ENCODE peak calls at places on chromosomes 5 and 9, in seven cellular contexts. A is mesendoderm, K is mesenchymal stem cell, D is neuronal stem cell, G is IMR-90, N is H9, V is H1. C is an unnamed sample.

GRCh38 chr5:134130239-134130945 is 15.9 kb downstream of the TCF7 start:
- DNase-seq in N (no peak), D (no peak), G (no peak), V (no peak), A (no peak), K (no peak), C (no peak)

GRCh38 chr9:79236466-79236865 is 335.3 kb upstream of the TLE4 start:
- DNase-seq in D (no peak), N (no peak), A (no peak), G (peak), K (no peak), V (no peak), C (no peak)

GRCh38 chr5:155010881-155011280 is 2.7 kb upstream of the KIF4B start:
- DNase-seq in G (no peak), A (no peak), V (no peak), D (no peak), K (no peak), N (no peak), C (no peak)

GRCh38 chr9:37897665-37898064 is 6.3 kb downstream of the SLC25A51 start:
- DNase-seq in G (peak), A (no peak), K (peak), N (no peak), V (no peak), D (no peak), C (no peak)

GRCh38 chr5:153066281-153066680 is 424.2 kb upstream of the GRIA1 start:
- DNase-seq in N (no peak), G (no peak), A (no peak), D (no peak), V (no peak), K (no peak), C (no peak)

GRCh38 chr9:136471802-136472487 is 10.9 kb downstream of the SEC16A start:
- DNase-seq in A (no peak), V (no peak), G (no peak), N (no peak), D (no peak), K (no peak), C (no peak)

GRCh38 chr5:178940569-178941360 is at the start of gene ZNF454:
- DNase-seq in K (no peak), G (peak), A (peak), V (peak), D (peak), N (no peak), C (peak)

GRCh38 chr5:181198905-181199519 is 6.0 kb downstream of the TRIM7 start:
- DNase-seq in K (no peak), V (no peak), N (no peak), A (no peak), G (no peak), D (no peak), C (no peak)

GRCh38 chr5:170648546-170648945 is 135.0 kb upstream of the GABRP start:
- DNase-seq in K (peak), G (peak), V (no peak), D (no peak), N (no peak), A (no peak), C (no peak)

GRCh38 chr5:61866930-61867329 is 439.1 kb upstream of the KIF2A start:
- DNase-seq in A (no peak), V (no peak), D (no peak), N (no peak), G (peak), K (peak), C (no peak)
- H4K8ac ChIP-seq in A (no peak), V (no peak), D (no peak), N (no peak), G (no peak), K (no peak), C (no peak)

DNA sequence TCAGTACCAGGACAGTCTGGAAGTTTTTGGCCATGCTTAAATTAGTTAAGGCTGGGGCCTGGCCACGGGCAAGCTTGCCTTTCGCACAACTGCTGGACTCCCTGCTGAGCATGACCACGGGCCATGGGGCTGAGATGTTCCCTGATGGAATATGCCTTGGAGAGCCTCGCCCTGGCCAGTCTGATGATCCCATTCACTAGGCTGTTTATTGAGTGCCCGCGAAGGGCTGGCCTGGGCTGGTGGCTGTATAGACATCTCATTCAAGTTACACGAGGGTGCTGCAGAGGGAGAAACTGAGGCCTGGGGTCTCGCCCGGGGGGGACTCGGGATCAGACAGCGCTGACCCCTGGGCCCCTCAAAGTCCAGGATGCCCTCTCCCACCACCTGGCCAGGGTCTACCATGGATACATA is 7.8 kb upstream of the RXRA start:
- DNase-seq in D (no peak), K (no peak), V (no peak), G (no peak), N (no peak), A (no peak), C (no peak)
- H4K8ac ChIP-seq in D (no peak), K (no peak), V (no peak), G (peak), N (no peak), A (no peak), C (no peak)

DNA sequence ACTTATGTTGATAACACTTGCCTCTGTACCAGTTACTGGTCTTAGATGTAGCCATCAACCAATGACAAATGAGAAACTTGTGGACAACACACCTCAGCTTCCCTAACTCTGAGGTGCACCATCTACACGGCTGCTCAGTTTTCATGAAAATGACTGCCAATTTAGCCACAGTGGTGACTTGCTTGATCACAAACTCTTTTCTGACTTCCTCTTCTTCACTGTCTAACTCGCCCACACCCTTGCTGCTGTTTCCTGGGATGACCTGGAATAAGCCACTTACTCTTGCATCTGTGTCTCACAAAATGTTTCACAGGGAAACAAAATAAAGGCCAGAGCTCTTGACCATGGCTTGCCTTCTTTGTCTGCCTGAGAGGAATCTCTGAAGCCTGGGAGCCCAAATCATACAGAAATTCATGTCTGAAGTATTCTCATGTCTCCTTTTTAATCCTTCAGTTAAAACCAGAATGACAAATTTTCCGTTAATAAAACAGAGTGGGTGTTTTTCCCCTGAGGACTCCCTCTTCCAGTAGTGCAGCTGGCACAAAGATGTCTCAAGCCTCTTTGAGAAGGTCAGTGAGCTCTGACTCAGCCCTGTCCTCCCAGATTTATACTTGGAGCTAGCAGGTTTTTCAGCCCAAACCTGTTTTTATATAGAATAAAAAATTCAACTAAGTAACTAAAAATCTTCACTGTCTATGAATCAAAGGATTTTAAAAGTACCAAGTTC is 126.5 kb upstream of the PAM start:
- DNase-seq in N (no peak), A (no peak), D (no peak), K (peak), G (peak), V (no peak), C (peak)
- H4K8ac ChIP-seq in N (no peak), A (no peak), D (no peak), K (no peak), G (no peak), V (no peak), C (no peak)

GRCh38 chr5:104576677-104577076 is 1014.1 kb upstream of the NUDT12 start:
- DNase-seq in G (no peak), D (no peak), N (no peak), K (no peak), A (peak), V (no peak), C (no peak)

GRCh38 chr5:104569621-104570020 is 1007.0 kb upstream of the NUDT12 start:
- DNase-seq in V (no peak), A (no peak), D (no peak), N (no peak), G (no peak), K (no peak), C (no peak)

GRCh38 chr5:104573979-104574709 is 1011.6 kb upstream of the NUDT12 start:
- DNase-seq in N (no peak), A (no peak), K (no peak), V (no peak), G (no peak), D (no peak), C (no peak)
- H4K8ac ChIP-seq in N (no peak), A (no peak), K (no peak), V (no peak), G (no peak), D (no peak), C (no peak)

DNA sequence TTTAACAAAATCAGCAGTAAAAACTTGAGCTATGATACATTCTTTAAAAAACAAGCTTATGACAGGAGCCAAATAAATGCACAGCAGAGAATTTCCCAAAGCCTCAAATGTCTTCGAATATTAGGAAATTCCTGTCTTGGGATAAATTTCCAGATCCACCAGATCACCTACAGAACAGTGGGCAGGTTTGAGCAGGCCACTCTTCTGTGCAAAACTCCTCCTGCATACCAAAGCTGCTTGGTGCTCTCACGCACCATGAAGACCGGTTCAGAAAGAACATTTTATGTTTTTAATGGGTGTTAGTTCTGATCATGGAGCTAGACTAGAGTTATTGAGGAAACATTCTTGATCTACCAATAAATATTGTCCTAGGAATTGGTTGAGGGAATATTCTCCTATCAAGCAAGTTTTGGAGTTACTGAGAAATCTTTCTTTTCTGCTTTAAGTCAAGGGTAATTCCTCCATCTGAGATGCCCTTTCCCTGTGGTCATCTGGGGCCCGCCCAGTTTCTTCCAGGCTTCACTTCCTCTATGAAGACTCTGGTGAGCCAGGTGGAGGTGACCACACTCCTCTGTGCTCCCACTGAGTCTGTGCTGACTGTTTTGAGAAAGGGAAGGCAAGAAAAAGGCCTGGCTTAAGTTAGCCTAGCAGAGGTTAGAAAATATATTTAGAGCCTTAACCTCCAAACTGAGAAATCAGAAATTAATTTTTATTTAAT is 17.9 kb downstream of the TNFSF15 start:
- DNase-seq in G (no peak), A (no peak), N (no peak), D (no peak), K (no peak), V (no peak), C (peak)
- H4K8ac ChIP-seq in G (no peak), A (no peak), N (no peak), D (no peak), K (no peak), V (no peak), C (peak)

GRCh38 chr9:2292733-2293132 is 277.6 kb downstream of the SMARCA2 start:
- DNase-seq in A (no peak), K (no peak), V (no peak), G (no peak), D (no peak), N (no peak), C (no peak)

GRCh38 chr9:2290382-2290781 is 275.2 kb downstream of the SMARCA2 start:
- DNase-seq in V (no peak), A (peak), K (no peak), N (no peak), D (no peak), G (no peak), C (no peak)

GRCh38 chr9:2288309-2288708 is 273.2 kb downstream of the SMARCA2 start:
- DNase-seq in A (no peak), G (no peak), K (no peak), D (no peak), N (no peak), V (no peak), C (no peak)

GRCh38 chr9:2289234-2289755 is 274.1 kb downstream of the SMARCA2 start:
- DNase-seq in A (no peak), N (no peak), V (no peak), G (no peak), D (no peak), K (no peak), C (no peak)

GRCh38 chr9:2291980-2292704 is 277.0 kb downstream of the SMARCA2 start:
- DNase-seq in K (no peak), V (no peak), D (no peak), A (peak), N (no peak), G (no peak), C (peak)
- H4K8ac ChIP-seq in K (no peak), V (no peak), D (no peak), A (no peak), N (no peak), G (no peak), C (peak)

C was measured in trophoblast cell.